ENCODE peak calls at places on chromosomes 1 and 21, in nine cellular contexts. One of them, this sample, is unnamed.

GRCh38 chr1:160338580-160338979 is 4.5 kb downstream of the COPA start:
- DNase-seq in prostate gland: no peak
- DNase-seq in IMR-90: no peak
- DNase-seq in lower leg skin: no peak
- DNase-seq in A549: no peak
- DNase-seq in heart left ventricle: no peak
- DNase-seq in sigmoid colon: no peak
- DNase-seq in ovary: no peak
- DNase-seq in vagina: no peak
- DNase-seq in this sample: no peak

GRCh38 chr1:63817700-63818099 is 43.9 kb downstream of the ROR1 start:
- DNase-seq in prostate gland: no peak
- DNase-seq in IMR-90: no peak
- DNase-seq in lower leg skin: no peak
- DNase-seq in A549: no peak
- DNase-seq in heart left ventricle: no peak
- DNase-seq in sigmoid colon: no peak
- DNase-seq in ovary: no peak
- DNase-seq in vagina: no peak
- DNase-seq in this sample: no peak

GRCh38 chr1:145959957-145960467 is 2.2 kb upstream of the LIX1L start:
- DNase-seq in prostate gland: no peak
- DNase-seq in IMR-90: no peak
- DNase-seq in lower leg skin: no peak
- DNase-seq in A549: no peak
- DNase-seq in heart left ventricle: no peak
- DNase-seq in sigmoid colon: no peak
- DNase-seq in ovary: no peak
- DNase-seq in vagina: no peak
- DNase-seq in this sample: no peak

GRCh38 chr21:33259995-33260394 is 6.2 kb upstream of the IL10RB start:
- DNase-seq in prostate gland: no peak
- DNase-seq in IMR-90: no peak
- DNase-seq in lower leg skin: no peak
- DNase-seq in A549: no peak
- DNase-seq in heart left ventricle: no peak
- DNase-seq in sigmoid colon: no peak
- DNase-seq in ovary: no peak
- DNase-seq in vagina: no peak
- DNase-seq in this sample: no peak

GRCh38 chr21:14454642-14455009 is 71.7 kb upstream of the HSPA13 start:
- DNase-seq in prostate gland: no peak
- DNase-seq in IMR-90: no peak
- DNase-seq in lower leg skin: no peak
- DNase-seq in A549: no peak
- DNase-seq in heart left ventricle: no peak
- DNase-seq in sigmoid colon: no peak
- DNase-seq in ovary: no peak
- DNase-seq in vagina: no peak
- DNase-seq in this sample: no peak

GRCh38 chr1:112722601-112723510 is 7.7 kb upstream of the PPM1J start:
- DNase-seq in prostate gland: no peak
- DNase-seq in IMR-90: peak
- DNase-seq in lower leg skin: no peak
- DNase-seq in A549: no peak
- DNase-seq in heart left ventricle: no peak
- DNase-seq in sigmoid colon: no peak
- DNase-seq in ovary: peak
- DNase-seq in vagina: no peak
- DNase-seq in this sample: no peak

GRCh38 chr1:181423301-181423918 is 59.9 kb upstream of the CACNA1E start:
- DNase-seq in prostate gland: no peak
- DNase-seq in IMR-90: peak
- DNase-seq in lower leg skin: peak
- DNase-seq in A549: peak
- DNase-seq in heart left ventricle: peak
- DNase-seq in sigmoid colon: no peak
- DNase-seq in ovary: no peak
- DNase-seq in vagina: no peak
- DNase-seq in this sample: peak

GRCh38 chr21:25139390-25139789 is 467.9 kb downstream of the MRPL39 start:
- DNase-seq in prostate gland: no peak
- DNase-seq in IMR-90: no peak
- DNase-seq in lower leg skin: no peak
- DNase-seq in A549: no peak
- DNase-seq in heart left ventricle: no peak
- DNase-seq in sigmoid colon: no peak
- DNase-seq in ovary: no peak
- DNase-seq in vagina: no peak
- DNase-seq in this sample: no peak

GRCh38 chr1:103284270-103284669 is 175.9 kb upstream of the COL11A1 start:
- DNase-seq in prostate gland: no peak
- DNase-seq in IMR-90: peak
- DNase-seq in lower leg skin: no peak
- DNase-seq in A549: no peak
- DNase-seq in heart left ventricle: no peak
- DNase-seq in sigmoid colon: no peak
- DNase-seq in ovary: no peak
- DNase-seq in vagina: no peak
- DNase-seq in this sample: no peak

GRCh38 chr21:46636550-46637289 is 1.2 kb downstream of the PRMT2 start:
- DNase-seq in prostate gland: no peak
- DNase-seq in IMR-90: no peak
- DNase-seq in lower leg skin: no peak
- DNase-seq in A549: no peak
- DNase-seq in heart left ventricle: no peak
- DNase-seq in sigmoid colon: no peak
- DNase-seq in ovary: no peak
- DNase-seq in vagina: no peak
- DNase-seq in this sample: no peak

GRCh38 chr21:36388076-36388475 is 2.9 kb downstream of the CHAF1B start:
- DNase-seq in prostate gland: no peak
- DNase-seq in IMR-90: no peak
- DNase-seq in lower leg skin: no peak
- DNase-seq in A549: no peak
- DNase-seq in heart left ventricle: no peak
- DNase-seq in sigmoid colon: no peak
- DNase-seq in ovary: no peak
- DNase-seq in vagina: no peak
- DNase-seq in this sample: no peak

GRCh38 chr21:15437873-15438272 is 291.9 kb upstream of the USP25 start:
- DNase-seq in prostate gland: no peak
- DNase-seq in IMR-90: no peak
- DNase-seq in lower leg skin: no peak
- DNase-seq in A549: no peak
- DNase-seq in heart left ventricle: no peak
- DNase-seq in sigmoid colon: no peak
- DNase-seq in ovary: no peak
- DNase-seq in vagina: no peak
- DNase-seq in this sample: no peak

GRCh38 chr21:31667141-31667540 is 7.6 kb downstream of the SOD1 start:
- DNase-seq in prostate gland: no peak
- DNase-seq in IMR-90: no peak
- DNase-seq in lower leg skin: no peak
- DNase-seq in A549: no peak
- DNase-seq in heart left ventricle: no peak
- DNase-seq in sigmoid colon: no peak
- DNase-seq in ovary: no peak
- DNase-seq in vagina: no peak
- DNase-seq in this sample: no peak
- TF ChIP-seq POLR2A in prostate gland: no peak
- TF ChIP-seq POLR2A in IMR-90: no peak
- TF ChIP-seq POLR2A in lower leg skin: no peak
- TF ChIP-seq POLR2A in A549: no peak
- TF ChIP-seq POLR2A in heart left ventricle: no peak
- TF ChIP-seq POLR2A in sigmoid colon: no peak
- TF ChIP-seq POLR2A in ovary: no peak
- TF ChIP-seq POLR2A in vagina: no peak
- TF ChIP-seq POLR2A in this sample: no peak

GRCh38 chr1:190169311-190170067 is 308.2 kb downstream of the BRINP3 start:
- DNase-seq in prostate gland: no peak
- DNase-seq in IMR-90: peak
- DNase-seq in lower leg skin: no peak
- DNase-seq in A549: no peak
- DNase-seq in heart left ventricle: no peak
- DNase-seq in sigmoid colon: no peak
- DNase-seq in ovary: no peak
- DNase-seq in vagina: no peak
- DNase-seq in this sample: no peak
- TF ChIP-seq POLR2A in prostate gland: no peak
- TF ChIP-seq POLR2A in IMR-90: no peak
- TF ChIP-seq POLR2A in lower leg skin: no peak
- TF ChIP-seq POLR2A in A549: no peak
- TF ChIP-seq POLR2A in heart left ventricle: no peak
- TF ChIP-seq POLR2A in sigmoid colon: no peak
- TF ChIP-seq POLR2A in ovary: no peak
- TF ChIP-seq POLR2A in vagina: no peak
- TF ChIP-seq POLR2A in this sample: no peak

GRCh38 chr1:116570358-116571214 is at the start of gene CD58:
- DNase-seq in prostate gland: peak
- DNase-seq in IMR-90: peak
- DNase-seq in lower leg skin: peak
- DNase-seq in A549: peak
- DNase-seq in heart left ventricle: peak
- DNase-seq in sigmoid colon: peak
- DNase-seq in ovary: peak
- DNase-seq in vagina: no peak
- DNase-seq in this sample: peak
- TF ChIP-seq POLR2A in prostate gland: peak
- TF ChIP-seq POLR2A in IMR-90: no peak
- TF ChIP-seq POLR2A in lower leg skin: peak
- TF ChIP-seq POLR2A in A549: peak
- TF ChIP-seq POLR2A in heart left ventricle: no peak
- TF ChIP-seq POLR2A in sigmoid colon: peak
- TF ChIP-seq POLR2A in ovary: peak
- TF ChIP-seq POLR2A in vagina: peak
- TF ChIP-seq POLR2A in this sample: peak

DNA sequence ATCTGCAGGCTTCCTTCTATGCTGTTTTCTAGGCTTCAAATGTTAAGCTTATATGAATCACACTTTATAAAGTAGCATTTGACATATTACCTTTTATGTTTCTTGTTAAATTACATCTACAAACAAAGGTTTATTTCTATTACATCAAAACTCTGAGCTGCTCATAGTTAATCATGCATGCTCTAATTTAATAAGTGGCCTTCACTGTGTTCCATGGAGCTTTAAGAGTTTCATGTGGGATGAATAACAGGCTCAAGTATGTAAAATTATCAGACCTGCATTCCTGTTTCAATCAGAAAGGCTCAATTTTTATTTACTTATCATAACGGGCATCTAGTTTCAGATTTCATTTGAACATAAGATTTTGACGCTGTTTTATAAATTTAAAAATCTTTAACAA is 13.0 kb downstream of the SLC19A2 start:
- DNase-seq in prostate gland: no peak
- DNase-seq in IMR-90: no peak
- DNase-seq in lower leg skin: no peak
- DNase-seq in A549: no peak
- DNase-seq in heart left ventricle: no peak
- DNase-seq in sigmoid colon: no peak
- DNase-seq in ovary: no peak
- DNase-seq in vagina: no peak
- DNase-seq in this sample: no peak
- TF ChIP-seq POLR2A in prostate gland: no peak
- TF ChIP-seq POLR2A in IMR-90: no peak
- TF ChIP-seq POLR2A in lower leg skin: no peak
- TF ChIP-seq POLR2A in A549: no peak
- TF ChIP-seq POLR2A in heart left ventricle: no peak
- TF ChIP-seq POLR2A in sigmoid colon: no peak
- TF ChIP-seq POLR2A in ovary: no peak
- TF ChIP-seq POLR2A in vagina: no peak
- TF ChIP-seq POLR2A in this sample: no peak

GRCh38 chr1:12443151-12443550 is 174.9 kb downstream of the DHRS3 start:
- DNase-seq in prostate gland: no peak
- DNase-seq in IMR-90: no peak
- DNase-seq in lower leg skin: no peak
- DNase-seq in A549: no peak
- DNase-seq in heart left ventricle: no peak
- DNase-seq in sigmoid colon: no peak
- DNase-seq in ovary: no peak
- DNase-seq in vagina: no peak
- DNase-seq in this sample: no peak
- TF ChIP-seq POLR2A in prostate gland: no peak
- TF ChIP-seq POLR2A in IMR-90: no peak
- TF ChIP-seq POLR2A in lower leg skin: no peak
- TF ChIP-seq POLR2A in A549: no peak
- TF ChIP-seq POLR2A in heart left ventricle: no peak
- TF ChIP-seq POLR2A in sigmoid colon: no peak
- TF ChIP-seq POLR2A in ovary: no peak
- TF ChIP-seq POLR2A in vagina: no peak
- TF ChIP-seq POLR2A in this sample: no peak

DNA sequence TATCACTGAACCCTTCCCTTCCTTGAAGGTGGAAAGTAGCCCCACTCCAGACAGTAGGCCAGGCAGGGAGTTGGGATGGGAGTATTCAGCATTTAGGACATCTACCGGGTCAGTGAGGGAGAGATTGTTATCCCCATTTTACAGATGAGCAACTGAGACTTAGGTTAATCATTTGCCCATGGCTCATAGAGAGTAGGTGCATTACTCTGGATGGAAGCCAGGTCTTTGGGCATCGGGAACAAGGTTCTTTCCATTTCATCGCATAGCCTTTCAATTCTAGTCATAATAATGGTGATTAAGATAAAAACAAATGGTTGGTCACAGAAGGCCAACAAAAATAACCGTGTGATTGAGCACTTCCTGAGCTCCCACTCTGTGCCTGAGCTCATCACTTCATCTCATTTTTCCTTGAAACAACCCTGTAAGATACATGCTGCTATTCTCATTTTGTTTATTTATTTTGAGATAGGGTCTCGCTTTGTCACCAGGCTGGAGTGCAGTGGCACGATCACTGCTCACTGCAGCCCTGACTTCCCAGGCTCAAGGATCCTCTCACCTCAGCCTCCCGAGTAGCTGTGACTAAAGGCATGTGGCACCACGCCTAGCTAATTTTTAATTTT is 64.8 kb downstream of the NAV1 start:
- DNase-seq in prostate gland: no peak
- DNase-seq in IMR-90: peak
- DNase-seq in lower leg skin: no peak
- DNase-seq in A549: no peak
- DNase-seq in heart left ventricle: no peak
- DNase-seq in sigmoid colon: no peak
- DNase-seq in ovary: no peak
- DNase-seq in vagina: no peak
- DNase-seq in this sample: no peak
- TF ChIP-seq POLR2A in prostate gland: no peak
- TF ChIP-seq POLR2A in IMR-90: no peak
- TF ChIP-seq POLR2A in lower leg skin: no peak
- TF ChIP-seq POLR2A in A549: no peak
- TF ChIP-seq POLR2A in heart left ventricle: no peak
- TF ChIP-seq POLR2A in sigmoid colon: no peak
- TF ChIP-seq POLR2A in ovary: no peak
- TF ChIP-seq POLR2A in vagina: no peak
- TF ChIP-seq POLR2A in this sample: no peak

GRCh38 chr1:37721565-37721964 is 29.2 kb downstream of the CDCA8 start:
- DNase-seq in prostate gland: no peak
- DNase-seq in IMR-90: no peak
- DNase-seq in lower leg skin: peak
- DNase-seq in A549: no peak
- DNase-seq in heart left ventricle: no peak
- DNase-seq in sigmoid colon: peak
- DNase-seq in ovary: no peak
- DNase-seq in vagina: no peak
- DNase-seq in this sample: no peak
- TF ChIP-seq POLR2A in prostate gland: no peak
- TF ChIP-seq POLR2A in IMR-90: no peak
- TF ChIP-seq POLR2A in lower leg skin: no peak
- TF ChIP-seq POLR2A in A549: no peak
- TF ChIP-seq POLR2A in heart left ventricle: no peak
- TF ChIP-seq POLR2A in sigmoid colon: no peak
- TF ChIP-seq POLR2A in ovary: no peak
- TF ChIP-seq POLR2A in vagina: no peak
- TF ChIP-seq POLR2A in this sample: no peak

GRCh38 chr1:154902920-154903566 is 33.0 kb upstream of the KCNN3 start:
- DNase-seq in prostate gland: no peak
- DNase-seq in IMR-90: no peak
- DNase-seq in lower leg skin: peak
- DNase-seq in A549: no peak
- DNase-seq in heart left ventricle: no peak
- DNase-seq in sigmoid colon: no peak
- DNase-seq in ovary: no peak
- DNase-seq in vagina: no peak
- DNase-seq in this sample: no peak
- TF ChIP-seq POLR2A in prostate gland: no peak
- TF ChIP-seq POLR2A in IMR-90: no peak
- TF ChIP-seq POLR2A in lower leg skin: no peak
- TF ChIP-seq POLR2A in A549: no peak
- TF ChIP-seq POLR2A in heart left ventricle: no peak
- TF ChIP-seq POLR2A in sigmoid colon: no peak
- TF ChIP-seq POLR2A in ovary: no peak
- TF ChIP-seq POLR2A in vagina: no peak
- TF ChIP-seq POLR2A in this sample: no peak

This sample was measured in H54.